ENCODE peak calls at places on chromosomes 1 and 21, in five cellular contexts. U is KBM-7, J is Daoy, Z is AG04450, G is islet precursor cell. N is an unnamed sample.

GRCh38 chr1:206809504-206810084 is 37.3 kb upstream of the IL10 start:
- DNase-seq in U (peak; percentile 34), J (peak; percentile 15), Z (no peak), G (no peak), N (peak; percentile 68)

GRCh38 chr1:230169454-230170152 is 102.6 kb downstream of the GALNT2 start:
- DNase-seq in U (no peak), J (peak; percentile 41), Z (no peak), G (peak; percentile 7), N (peak; percentile 24)

GRCh38 chr1:23673086-23673813 is 18.4 kb upstream of the RPL11 start:
- DNase-seq in U (peak; percentile 49), J (peak; percentile 87), Z (peak; percentile 13), G (peak; percentile 85), N (peak; percentile 94)

GRCh38 chr21:32137266-32137665 is 141.6 kb downstream of the MIS18A start:
- DNase-seq in U (no peak), J (peak; percentile 34), Z (no peak), G (no peak), N (no peak)

GRCh38 chr21:45607922-45608295 is 35.6 kb upstream of the PCBP3 start:
- DNase-seq in U (no peak), J (no peak), Z (no peak), G (peak; percentile 31), N (peak; percentile 22)

GRCh38 chr1:18643154-18644012 is 12.7 kb downstream of the PAX7 start:
- DNase-seq in U (no peak), J (peak; percentile 67), Z (no peak), G (peak; percentile 80), N (peak; percentile 90)

GRCh38 chr1:198977909-198978308 is 339.1 kb downstream of the PTPRC start:
- DNase-seq in U (no peak), J (no peak), Z (no peak), G (no peak), N (no peak)

GRCh38 chr1:245051349-245052221 is 103.2 kb upstream of the KIF26B start:
- DNase-seq in U (peak; percentile 97), J (no peak), Z (no peak), G (no peak), N (peak; percentile 83)

GRCh38 chr1:7587726-7588456 is 183.2 kb upstream of the VAMP3 start:
- DNase-seq in U (no peak), J (no peak), Z (no peak), G (no peak), N (no peak)

GRCh38 chr1:4019606-4020331 is 119.7 kb upstream of the C1orf174 start:
- DNase-seq in U (no peak), J (no peak), Z (no peak), G (peak; percentile 40), N (peak; percentile 38)

GRCh38 chr21:31665397-31665796 is 5.9 kb downstream of the SOD1 start:
- DNase-seq in U (peak; percentile 53), J (no peak), Z (no peak), G (peak; percentile 85), N (no peak)

GRCh38 chr1:22773981-22774471 is 63.4 kb downstream of the EPHB2 start:
- DNase-seq in U (no peak), J (peak; percentile 23), Z (no peak), G (no peak), N (no peak)

GRCh38 chr1:99502400-99502799 is 143.5 kb upstream of the PALMD start:
- DNase-seq in U (no peak), J (no peak), Z (no peak), G (no peak), N (no peak)

GRCh38 chr21:33783580-33783979 is 132.0 kb downstream of the ATP5PO start:
- DNase-seq in U (no peak), J (no peak), Z (no peak), G (no peak), N (no peak)

GRCh38 chr1:26110731-26111529 is 694 bp upstream of the PDIK1L start:
- DNase-seq in U (peak; percentile 80), J (peak; percentile 79), Z (no peak), G (peak; percentile 85), N (peak; percentile 91)

GRCh38 chr21:37555672-37556261 is 189.2 kb downstream of the DYRK1A start:
- DNase-seq in U (no peak), J (no peak), Z (no peak), G (peak; percentile 47), N (no peak)

GRCh38 chr1:186978596-186979556 is 150.1 kb downstream of the PLA2G4A start:
- DNase-seq in U (peak; percentile 63), J (peak; percentile 54), Z (no peak), G (no peak), N (no peak)

GRCh38 chr1:201374376-201374775 is 3.1 kb downstream of the TNNT2 start:
- DNase-seq in U (no peak), J (no peak), Z (no peak), G (no peak), N (no peak)

GRCh38 chr1:201009967-201010645 is 13.4 kb downstream of the KIF21B start:
- DNase-seq in U (no peak), J (no peak), Z (no peak), G (no peak), N (peak; percentile 69)

GRCh38 chr1:55626326-55626725 is 411.2 kb upstream of the USP24 start:
- DNase-seq in U (no peak), J (no peak), Z (no peak), G (no peak), N (no peak)

GRCh38 chr21:36661511-36662309 is 37.2 kb upstream of the SIM2 start:
- DNase-seq in U (peak; percentile 34), J (peak; percentile 69), Z (no peak), G (no peak), N (peak; percentile 82)

GRCh38 chr1:64933296-64934070 is 32.9 kb downstream of the JAK1 start:
- DNase-seq in U (peak; percentile 65), J (peak; percentile 48), Z (peak; percentile 69), G (no peak), N (no peak)

GRCh38 chr1:241706257-241706656 is 54.2 kb downstream of the WDR64 start:
- DNase-seq in U (no peak), J (peak; percentile 16), Z (no peak), G (no peak), N (no peak)

GRCh38 chr1:25875856-25876692 is 566 bp upstream of the PAQR7 start:
- DNase-seq in U (no peak), J (no peak), Z (no peak), G (no peak), N (peak; percentile 91)

GRCh38 chr1:30786264-30786991 is 28.9 kb upstream of the LAPTM5 start:
- DNase-seq in U (no peak), J (no peak), Z (no peak), G (no peak), N (no peak)

GRCh38 chr1:33182896-33183295 is 1.1 kb upstream of the TRIM62 start:
- DNase-seq in U (no peak), J (no peak), Z (no peak), G (no peak), N (no peak)

GRCh38 chr21:25934771-25935224 is 200.0 kb downstream of the GABPA start:
- DNase-seq in U (peak; percentile 17), J (peak; percentile 94), Z (peak; percentile 86), G (peak; percentile 55), N (no peak)

GRCh38 chr1:238176441-238176840 is 285.7 kb upstream of the ZP4 start:
- DNase-seq in U (no peak), J (peak; percentile 5), Z (no peak), G (no peak), N (no peak)

GRCh38 chr1:34346128-34346527 is 169.4 kb downstream of the C1orf94 start:
- DNase-seq in U (no peak), J (no peak), Z (no peak), G (no peak), N (no peak)

GRCh38 chr1:1426496-1426960 is 5.5 kb upstream of the ANKRD65 start:
- DNase-seq in U (no peak), J (no peak), Z (no peak), G (no peak), N (peak; percentile 59)

GRCh38 chr1:202047977-202048376 is 37.6 kb downstream of the ELF3 start:
- DNase-seq in U (no peak), J (no peak), Z (no peak), G (no peak), N (no peak)

GRCh38 chr21:41879190-41879998 is at the start of gene PRDM15:
- DNase-seq in U (peak; percentile 58), J (peak; percentile 91), Z (peak; percentile 43), G (peak; percentile 87), N (peak; percentile 93)

GRCh38 chr1:112638109-112638426 is 18.4 kb downstream of the CAPZA1 start:
- DNase-seq in U (no peak), J (no peak), Z (no peak), G (no peak), N (no peak)